ENCODE peak calls at places on chromosomes 4 and X, in four cellular contexts. Q, G, D and O are unnamed samples.

GRCh38 chr4:5888222-5888701 is 4.6 kb downstream of the CRMP1 start:
- DNase-seq in Q (no peak), G (peak; percentile 32), D (no peak), O (peak; percentile 29)

GRCh38 chr4:156685308-156685707 is 286.3 kb downstream of the PDGFC start:
- DNase-seq in Q (no peak), G (peak; percentile 82), D (no peak), O (no peak)

GRCh38 chrX:103782640-103783039 is 6.0 kb downstream of the PLP1 start:
- DNase-seq in Q (no peak), G (no peak), D (no peak), O (peak; percentile 53)

GRCh38 chr4:170027181-170027829 is 1.1 kb upstream of the MFAP3L start:
- DNase-seq in Q (peak; percentile 93), G (peak; percentile 99), D (peak; percentile 72), O (peak; percentile 81)

GRCh38 chr4:126890994-126891393 is 741.8 kb upstream of the INTU start:
- DNase-seq in Q (no peak), G (peak; percentile 23), D (no peak), O (no peak)

GRCh38 chrX:96407043-96407442 is 277.6 kb upstream of the DIAPH2 start:
- DNase-seq in Q (peak; percentile 51), G (peak; percentile 29), D (no peak), O (no peak)

GRCh38 chrX:40058719-40059118 is 39.0 kb downstream of the BCOR start:
- DNase-seq in Q (peak; percentile 41), G (no peak), D (no peak), O (no peak)

GRCh38 chr4:137422666-137423065 is 109.6 kb downstream of the PCDH18 start:
- DNase-seq in Q (no peak), G (peak; percentile 7), D (no peak), O (no peak)

GRCh38 chr4:7233006-7233580 is 40.8 kb downstream of the SORCS2 start:
- DNase-seq in Q (no peak), G (no peak), D (no peak), O (no peak)

GRCh38 chr4:26150948-26151347 is 169.9 kb upstream of the RBPJ start:
- DNase-seq in Q (no peak), G (peak; percentile 57), D (no peak), O (no peak)

GRCh38 chrX:119635179-119635578 is 29.0 kb upstream of the NKRF start:
- DNase-seq in Q (no peak), G (no peak), D (no peak), O (no peak)

GRCh38 chr4:112633477-112634235 is 3.1 kb downstream of the ZGRF1 start:
- DNase-seq in Q (no peak), G (peak; percentile 23), D (no peak), O (no peak)

GRCh38 chrX:136157187-136157586 is 9.9 kb downstream of the FHL1 start:
- DNase-seq in Q (no peak), G (no peak), D (no peak), O (no peak)

GRCh38 chrX:71302461-71303213 is 1.1 kb downstream of the ITGB1BP2 start:
- DNase-seq in Q (no peak), G (peak; percentile 26), D (no peak), O (no peak)

GRCh38 chr4:13919021-13919441 is 291.5 kb upstream of the BOD1L1 start:
- DNase-seq in Q (no peak), G (peak; percentile 78), D (no peak), O (no peak)

GRCh38 chr4:3409571-3410091 is 32.1 kb upstream of the HGFAC start:
- DNase-seq in Q (no peak), G (no peak), D (no peak), O (no peak)

GRCh38 chr4:175469519-175469918 is 342.5 kb downstream of the GPM6A start:
- DNase-seq in Q (no peak), G (peak; percentile 19), D (peak; percentile 19), O (no peak)

GRCh38 chr4:2359591-2360390 is 58.7 kb downstream of the ZFYVE28 start:
- DNase-seq in Q (no peak), G (no peak), D (no peak), O (no peak)

GRCh38 chr4:88097781-88098180 is 60.7 kb downstream of the ABCG2 start:
- DNase-seq in Q (no peak), G (peak; percentile 9), D (no peak), O (no peak)

GRCh38 chr4:8709729-8710360 is 117.3 kb downstream of the CPZ start:
- DNase-seq in Q (no peak), G (no peak), D (no peak), O (no peak)

GRCh38 chr4:177974461-177974860 is 532.2 kb upstream of the AGA start:
- DNase-seq in Q (no peak), G (peak; percentile 34), D (no peak), O (no peak)

GRCh38 chr4:186932631-186933150 is 209.0 kb upstream of the FAT1 start:
- DNase-seq in Q (no peak), G (peak; percentile 96), D (no peak), O (no peak)

GRCh38 chr4:47442980-47443379 is 20.5 kb downstream of the COMMD8 start:
- DNase-seq in Q (no peak), G (no peak), D (no peak), O (no peak)

GRCh38 chrX:39859991-39860861 is 237.5 kb downstream of the BCOR start:
- DNase-seq in Q (peak; percentile 34), G (peak; percentile 92), D (peak; percentile 15), O (no peak)

GRCh38 chr4:147651563-147651962 is 32.4 kb downstream of the PRMT9 start:
- DNase-seq in Q (no peak), G (no peak), D (no peak), O (no peak)

GRCh38 chr4:3413675-3414420 is 27.9 kb upstream of the HGFAC start:
- DNase-seq in Q (no peak), G (no peak), D (no peak), O (no peak)

GRCh38 chrX:2391869-2392606 is 108.7 kb downstream of the DHRSX start:
- DNase-seq in Q (no peak), G (peak; percentile 96), D (peak; percentile 88), O (no peak)

GRCh38 chr4:27270435-27270834 is 409.8 kb downstream of the STIM2 start:
- DNase-seq in Q (no peak), G (no peak), D (no peak), O (no peak)

GRCh38 chr4:37522996-37523395 is 163.2 kb downstream of the RELL1 start:
- DNase-seq in Q (no peak), G (no peak), D (no peak), O (no peak)

GRCh38 chrX:33045245-33045644 is 166.1 kb downstream of the DMD start:
- DNase-seq in Q (no peak), G (no peak), D (no peak), O (no peak)
- H3K27ac ChIP-seq in Q (no peak overlapping the region), G (no peak overlapping the region), D (no peak overlapping the region), O (peak overlapping the region; percentile 72)

GRCh38 chr4:11456441-11456840 is 27.7 kb upstream of the HS3ST1 start:
- DNase-seq in Q (no peak), G (no peak), D (no peak), O (no peak)

GRCh38 chr4:11451720-11452119 is 23.0 kb upstream of the HS3ST1 start:
- DNase-seq in Q (no peak), G (no peak), D (no peak), O (no peak)

GRCh38 chr4:11455201-11455835 is 26.6 kb upstream of the HS3ST1 start:
- DNase-seq in Q (peak; percentile 45), G (no peak), D (no peak), O (no peak)
- H3K27ac ChIP-seq in Q (peak overlapping the region; percentile 71), G (no peak overlapping the region), D (no peak overlapping the region), O (no peak overlapping the region)

DNA sequence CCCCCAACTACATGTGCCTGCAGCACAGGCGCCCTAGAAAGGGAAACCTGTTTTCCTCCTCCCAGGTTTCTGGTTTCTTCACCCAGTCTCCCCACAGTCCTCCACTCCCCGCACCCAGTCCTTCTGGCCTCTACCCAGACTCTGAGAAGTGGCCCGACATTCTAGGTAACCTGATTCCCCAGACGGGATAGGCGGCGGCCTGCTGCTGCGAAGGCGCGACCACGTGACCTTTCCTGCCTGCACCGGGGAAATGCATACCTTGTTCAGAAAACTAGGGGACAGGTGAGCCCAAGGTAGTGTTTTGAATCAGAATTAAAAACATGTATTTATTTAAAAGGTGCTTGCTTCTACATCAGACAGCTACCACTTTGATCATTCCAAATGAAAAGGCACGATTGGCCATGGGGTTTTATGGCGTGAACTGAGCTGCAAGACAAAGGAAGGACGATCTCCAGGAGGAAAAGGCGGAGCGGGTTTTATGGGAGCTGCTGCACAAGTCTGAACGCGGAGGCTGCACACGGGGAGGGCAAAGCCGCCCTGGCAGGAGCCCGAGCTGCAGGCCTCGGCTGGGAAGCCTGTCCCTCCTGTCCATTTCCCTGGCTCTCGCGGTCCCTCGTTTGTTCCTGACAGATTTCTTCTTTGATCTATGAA is 150.7 kb downstream of the SPRY1 start:
- DNase-seq in Q (peak; percentile 89), G (no peak), D (peak; percentile 49), O (no peak)
- H3K27ac ChIP-seq in Q (peak overlapping the region; percentile 92), G (no peak overlapping the region), D (peak overlapping the region; percentile 62), O (no peak overlapping the region)

DNA sequence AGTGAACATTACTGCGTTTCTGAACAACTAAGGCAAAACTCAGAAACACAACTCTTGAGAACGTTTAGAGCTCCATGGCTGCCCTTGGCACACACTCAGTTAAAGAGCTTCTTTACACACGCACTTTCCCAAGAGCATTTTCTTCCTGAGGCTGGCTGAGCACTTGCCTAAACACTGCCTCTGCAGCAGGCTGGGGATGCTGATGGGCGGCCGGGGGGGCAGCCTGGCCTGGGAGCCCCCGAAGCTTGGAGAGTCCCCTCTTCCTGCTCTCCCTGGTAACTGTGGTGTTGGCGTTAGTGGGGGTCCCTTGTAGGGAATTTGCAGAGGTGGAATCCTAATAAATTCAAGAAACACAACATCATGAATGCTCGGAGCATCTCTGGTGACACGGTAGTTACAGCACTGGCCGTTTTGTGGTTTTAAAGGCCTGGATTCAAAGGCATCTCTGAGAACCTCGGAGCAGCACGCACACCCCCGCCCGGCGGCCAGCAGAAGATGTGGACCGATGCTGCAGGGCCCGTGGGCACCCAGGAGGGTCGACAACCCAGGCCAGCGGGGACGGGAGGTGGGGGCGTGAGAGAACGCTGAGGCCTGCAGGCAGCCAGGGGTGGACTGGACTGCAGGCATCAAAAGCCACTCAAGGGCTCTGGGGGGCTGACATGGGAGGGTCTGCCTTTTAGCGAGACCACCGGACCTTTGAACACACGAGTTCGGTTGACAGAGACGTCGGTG is 45.4 kb downstream of the FGFRL1 start:
- DNase-seq in Q (no peak), G (no peak), D (no peak), O (no peak)
- H3K27ac ChIP-seq in Q (no peak overlapping the region), G (no peak overlapping the region), D (no peak overlapping the region), O (no peak overlapping the region)

GRCh38 chr4:82900016-82900334 is 560 bp upstream of the THAP9 start:
- DNase-seq in Q (no peak), G (peak; percentile 41), D (no peak), O (no peak)
- H3K27ac ChIP-seq in Q (peak overlapping the region; percentile 100), G (peak overlapping the region; percentile 99), D (peak overlapping the region; percentile 80), O (peak overlapping the region; percentile 87)

DNA sequence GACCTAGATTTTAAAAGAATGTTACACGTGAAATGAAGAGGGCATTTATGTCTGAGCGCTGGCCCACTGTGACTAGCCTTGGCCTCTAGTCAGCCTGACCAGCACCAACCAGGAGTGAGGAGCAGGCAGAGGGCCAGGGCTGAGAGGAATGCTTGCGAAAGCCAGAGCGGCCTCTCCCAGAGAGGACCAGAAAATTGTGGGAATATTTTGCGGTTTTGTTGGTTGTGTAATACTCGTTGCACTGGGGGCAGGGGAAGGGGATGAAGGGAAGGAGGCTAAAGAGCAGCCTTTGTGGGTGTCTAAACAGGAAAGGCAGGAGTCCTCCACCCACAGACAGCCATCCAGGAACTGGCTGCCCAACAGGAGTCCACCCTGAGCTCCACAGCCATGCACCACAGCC is 3.8 kb downstream of the GABRE start:
- DNase-seq in Q (peak; percentile 29), G (peak; percentile 94), D (no peak), O (no peak)
- H3K27ac ChIP-seq in Q (peak overlapping the region; percentile 5), G (no peak overlapping the region), D (no peak overlapping the region), O (no peak overlapping the region)

GRCh38 chr4:80206111-80206510 is 8.8 kb downstream of the PRDM8 start:
- DNase-seq in Q (no peak), G (no peak), D (no peak), O (no peak)
- H3K27ac ChIP-seq in Q (no peak overlapping the region), G (no peak overlapping the region), D (no peak overlapping the region), O (no peak overlapping the region)